ENCODE peak calls at places on chromosomes 4 and X, in six cellular contexts. One of them, this sample, is unnamed.

GRCh38 chrX:15298201-15298600 is 17.2 kb downstream of the ASB11 start:
- ATAC-seq in HepG2: no peak
- ATAC-seq in HCT116: no peak
- ATAC-seq in upper lobe of left lung: no peak
- ATAC-seq in K562: no peak
- ATAC-seq in GM12878: no peak
- ATAC-seq in this sample: peak; percentile 38

GRCh38 chr4:47442980-47443379 is 20.5 kb downstream of the COMMD8 start:
- ATAC-seq in HepG2: no peak
- ATAC-seq in HCT116: no peak
- ATAC-seq in upper lobe of left lung: no peak
- ATAC-seq in K562: no peak
- ATAC-seq in GM12878: peak; percentile 62
- ATAC-seq in this sample: no peak

GRCh38 chr4:64883087-64883926 is 474.1 kb upstream of the TECRL start:
- ATAC-seq in HepG2: no peak
- ATAC-seq in HCT116: no peak
- ATAC-seq in upper lobe of left lung: no peak
- ATAC-seq in K562: no peak
- ATAC-seq in GM12878: peak; percentile 74
- ATAC-seq in this sample: no peak

GRCh38 chr4:137274404-137274803 is 257.9 kb downstream of the PCDH18 start:
- ATAC-seq in HepG2: no peak
- ATAC-seq in HCT116: no peak
- ATAC-seq in upper lobe of left lung: no peak
- ATAC-seq in K562: no peak
- ATAC-seq in GM12878: no peak
- ATAC-seq in this sample: no peak

GRCh38 chr4:89110541-89110985 is 770 bp upstream of the TIGD2 start:
- ATAC-seq in HepG2: peak; percentile 20
- ATAC-seq in HCT116: no peak
- ATAC-seq in upper lobe of left lung: no peak
- ATAC-seq in K562: peak; percentile 3
- ATAC-seq in GM12878: no peak
- ATAC-seq in this sample: no peak

GRCh38 chrX:22135994-22136684 is 104.0 kb downstream of the PHEX start:
- ATAC-seq in HepG2: no peak
- ATAC-seq in HCT116: peak; percentile 36
- ATAC-seq in upper lobe of left lung: peak; percentile 45
- ATAC-seq in K562: no peak
- ATAC-seq in GM12878: peak; percentile 43
- ATAC-seq in this sample: peak; percentile 39

GRCh38 chr4:108965031-108965430 is 202.2 kb upstream of the ETNPPL start:
- ATAC-seq in HepG2: no peak
- ATAC-seq in HCT116: no peak
- ATAC-seq in upper lobe of left lung: no peak
- ATAC-seq in K562: no peak
- ATAC-seq in GM12878: no peak
- ATAC-seq in this sample: no peak

GRCh38 chr4:182144621-182145359 is 98.4 kb upstream of the TENM3 start:
- ATAC-seq in HepG2: peak; percentile 73
- ATAC-seq in HCT116: no peak
- ATAC-seq in upper lobe of left lung: no peak
- ATAC-seq in K562: no peak
- ATAC-seq in GM12878: peak; percentile 15
- ATAC-seq in this sample: peak; percentile 33

GRCh38 chr4:1266881-1267763 is 18.2 kb upstream of the CTBP1 start:
- ATAC-seq in HepG2: no peak
- ATAC-seq in HCT116: no peak
- ATAC-seq in upper lobe of left lung: no peak
- ATAC-seq in K562: no peak
- ATAC-seq in GM12878: peak; percentile 84
- ATAC-seq in this sample: no peak

GRCh38 chrX:134684956-134685355 is 26.7 kb upstream of the PLAC1 start:
- ATAC-seq in HepG2: no peak
- ATAC-seq in HCT116: no peak
- ATAC-seq in upper lobe of left lung: no peak
- ATAC-seq in K562: no peak
- ATAC-seq in GM12878: no peak
- ATAC-seq in this sample: no peak

GRCh38 chrX:2696698-2697215 is 5.7 kb downstream of the CD99 start:
- ATAC-seq in HepG2: no peak
- ATAC-seq in HCT116: no peak
- ATAC-seq in upper lobe of left lung: peak; percentile 51
- ATAC-seq in K562: peak; percentile 35
- ATAC-seq in GM12878: peak; percentile 84
- ATAC-seq in this sample: peak; percentile 68

GRCh38 chrX:45765726-45766125 is 565.0 kb upstream of the DIPK2B start:
- ATAC-seq in HepG2: no peak
- ATAC-seq in HCT116: peak; percentile 28
- ATAC-seq in upper lobe of left lung: no peak
- ATAC-seq in K562: no peak
- ATAC-seq in GM12878: peak; percentile 16
- ATAC-seq in this sample: no peak

GRCh38 chr4:119783200-119783978 is 154.8 kb upstream of the PDE5A start:
- ATAC-seq in HepG2: no peak
- ATAC-seq in HCT116: no peak
- ATAC-seq in upper lobe of left lung: no peak
- ATAC-seq in K562: no peak
- ATAC-seq in GM12878: no peak
- ATAC-seq in this sample: no peak

GRCh38 chrX:153719238-153719637 is 4.9 kb downstream of the BCAP31 start:
- ATAC-seq in HepG2: no peak
- ATAC-seq in HCT116: no peak
- ATAC-seq in upper lobe of left lung: peak; percentile 44
- ATAC-seq in K562: no peak
- ATAC-seq in GM12878: no peak
- ATAC-seq in this sample: no peak

GRCh38 chr4:69823481-69824186 is 36.3 kb downstream of the SULT1E1 start:
- ATAC-seq in HepG2: peak; percentile 98
- ATAC-seq in HCT116: peak; percentile 94
- ATAC-seq in upper lobe of left lung: peak; percentile 93
- ATAC-seq in K562: no peak
- ATAC-seq in GM12878: peak; percentile 97
- ATAC-seq in this sample: peak; percentile 36

GRCh38 chr4:76341063-76341462 is 34.5 kb downstream of the STBD1 start:
- ATAC-seq in HepG2: no peak
- ATAC-seq in HCT116: no peak
- ATAC-seq in upper lobe of left lung: no peak
- ATAC-seq in K562: peak; percentile 92
- ATAC-seq in GM12878: no peak
- ATAC-seq in this sample: peak; percentile 51

GRCh38 chr4:113695328-113696169 is 66.0 kb downstream of the CAMK2D start:
- ATAC-seq in HepG2: no peak
- ATAC-seq in HCT116: peak; percentile 57
- ATAC-seq in upper lobe of left lung: no peak
- ATAC-seq in K562: no peak
- ATAC-seq in GM12878: no peak
- ATAC-seq in this sample: no peak

GRCh38 chrX:33205321-33205720 is 6.0 kb downstream of the DMD start:
- ATAC-seq in HepG2: no peak
- ATAC-seq in HCT116: no peak
- ATAC-seq in upper lobe of left lung: no peak
- ATAC-seq in K562: no peak
- ATAC-seq in GM12878: no peak
- ATAC-seq in this sample: peak; percentile 52

GRCh38 chrX:15299945-15300851 is 15.2 kb downstream of the ASB11 start:
- ATAC-seq in HepG2: peak; percentile 88
- ATAC-seq in HCT116: no peak
- ATAC-seq in upper lobe of left lung: no peak
- ATAC-seq in K562: no peak
- ATAC-seq in GM12878: no peak
- ATAC-seq in this sample: no peak

GRCh38 chr4:150510176-150510875 is 71.6 kb upstream of the MAB21L2 start:
- ATAC-seq in HepG2: no peak
- ATAC-seq in HCT116: no peak
- ATAC-seq in upper lobe of left lung: no peak
- ATAC-seq in K562: no peak
- ATAC-seq in GM12878: no peak
- ATAC-seq in this sample: peak; percentile 55

GRCh38 chrX:66833426-66833825 is 194.5 kb upstream of the EDA2R start:
- ATAC-seq in HepG2: no peak
- ATAC-seq in HCT116: no peak
- ATAC-seq in upper lobe of left lung: no peak
- ATAC-seq in K562: no peak
- ATAC-seq in GM12878: peak; percentile 80
- ATAC-seq in this sample: no peak

GRCh38 chrX:70026851-70027200 is 22.9 kb downstream of the AWAT2 start:
- ATAC-seq in HepG2: no peak
- ATAC-seq in HCT116: no peak
- ATAC-seq in upper lobe of left lung: no peak
- ATAC-seq in K562: no peak
- ATAC-seq in GM12878: no peak
- ATAC-seq in this sample: no peak

GRCh38 chrX:15376956-15377355 is 7.3 kb downstream of the VEGFD start:
- ATAC-seq in HepG2: no peak
- ATAC-seq in HCT116: no peak
- ATAC-seq in upper lobe of left lung: no peak
- ATAC-seq in K562: no peak
- ATAC-seq in GM12878: no peak
- ATAC-seq in this sample: no peak

GRCh38 chr4:15109583-15109982 is 107.3 kb downstream of the CPEB2 start:
- ATAC-seq in HepG2: no peak
- ATAC-seq in HCT116: no peak
- ATAC-seq in upper lobe of left lung: no peak
- ATAC-seq in K562: no peak
- ATAC-seq in GM12878: no peak
- ATAC-seq in this sample: no peak

GRCh38 chr4:15104825-15105224 is 102.5 kb downstream of the CPEB2 start:
- ATAC-seq in HepG2: no peak
- ATAC-seq in HCT116: no peak
- ATAC-seq in upper lobe of left lung: no peak
- ATAC-seq in K562: no peak
- ATAC-seq in GM12878: no peak
- ATAC-seq in this sample: no peak

GRCh38 chr4:15106417-15106816 is 104.1 kb downstream of the CPEB2 start:
- ATAC-seq in HepG2: no peak
- ATAC-seq in HCT116: no peak
- ATAC-seq in upper lobe of left lung: no peak
- ATAC-seq in K562: peak; percentile 45
- ATAC-seq in GM12878: no peak
- ATAC-seq in this sample: no peak

DNA sequence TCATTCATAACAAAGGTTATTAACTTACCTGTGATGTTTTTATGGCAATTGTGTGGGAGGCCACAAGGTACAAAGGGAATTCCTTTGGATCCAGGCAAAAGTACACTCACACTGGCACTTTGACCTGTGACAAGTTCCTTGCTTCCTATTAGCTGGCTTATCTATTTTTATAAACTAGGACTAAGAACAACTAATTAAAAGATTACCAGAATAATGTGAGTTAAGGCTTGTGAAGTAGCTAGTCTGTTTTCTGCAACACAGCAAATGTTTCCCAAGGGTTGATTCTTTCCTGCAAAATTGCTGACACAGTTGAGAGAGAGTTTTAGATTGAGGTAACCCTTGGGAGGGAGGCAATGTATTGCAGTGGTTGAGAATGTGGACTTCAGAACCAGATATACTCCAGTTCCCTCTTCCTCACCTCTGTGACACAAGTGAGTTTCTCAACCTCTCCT is 107.9 kb downstream of the CPEB2 start:
- ATAC-seq in HepG2: peak; percentile 43
- ATAC-seq in HCT116: no peak
- ATAC-seq in upper lobe of left lung: no peak
- ATAC-seq in K562: no peak
- ATAC-seq in GM12878: no peak
- ATAC-seq in this sample: no peak
- TF ChIP-seq POLR2AphosphoS5 in HepG2: no peak
- TF ChIP-seq POLR2AphosphoS5 in HCT116: no peak
- TF ChIP-seq POLR2AphosphoS5 in upper lobe of left lung: no peak
- TF ChIP-seq POLR2AphosphoS5 in K562: no peak
- TF ChIP-seq POLR2AphosphoS5 in GM12878: no peak
- TF ChIP-seq POLR2AphosphoS5 in this sample: no peak

DNA sequence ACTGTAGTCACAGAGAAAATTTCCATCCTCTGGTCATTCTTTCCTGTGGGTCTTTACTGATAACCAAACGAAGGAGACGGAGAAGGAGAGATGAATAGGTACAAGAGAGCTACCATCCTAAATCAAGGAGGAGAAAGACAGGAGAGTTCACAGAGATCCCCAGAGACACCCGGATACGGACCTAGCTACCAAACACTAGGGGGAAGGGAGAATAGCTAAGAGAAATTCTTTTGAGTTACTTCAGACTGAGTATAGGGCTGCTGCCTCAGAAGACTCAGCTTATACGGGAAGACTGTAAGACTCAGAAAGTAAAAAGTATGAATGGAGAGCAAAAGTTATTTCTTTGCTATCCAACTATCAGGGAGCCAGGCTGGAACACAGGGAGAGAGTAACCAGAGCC is 572.1 kb downstream of the C4orf33 start:
- ATAC-seq in HepG2: no peak
- ATAC-seq in HCT116: no peak
- ATAC-seq in upper lobe of left lung: no peak
- ATAC-seq in K562: no peak
- ATAC-seq in GM12878: no peak
- ATAC-seq in this sample: no peak
- H3K4me1 ChIP-seq in HepG2: no peaks in the 10 kb centered on the region
- H3K4me1 ChIP-seq in HCT116: no peaks in the 10 kb centered on the region
- H3K4me1 ChIP-seq in upper lobe of left lung: no peaks in the 10 kb centered on the region
- H3K4me1 ChIP-seq in K562: no peaks in the 10 kb centered on the region
- H3K4me1 ChIP-seq in GM12878: no peaks in the 10 kb centered on the region
- H3K4me1 ChIP-seq in this sample: no peaks in the 10 kb centered on the region

GRCh38 chr4:183905081-183905592 is at the start of gene STOX2:
- ATAC-seq in HepG2: peak; percentile 86
- ATAC-seq in HCT116: no peak
- ATAC-seq in upper lobe of left lung: peak; percentile 87
- ATAC-seq in K562: no peak
- ATAC-seq in GM12878: no peak
- ATAC-seq in this sample: peak; percentile 75
- TF ChIP-seq POLR2A in HepG2: no peak
- TF ChIP-seq POLR2A in HCT116: no peak
- TF ChIP-seq POLR2A in upper lobe of left lung: no peak
- TF ChIP-seq POLR2A in K562: no peak
- TF ChIP-seq POLR2A in GM12878: no peak
- TF ChIP-seq POLR2A in this sample: no peak

GRCh38 chrX:40097101-40097491 is 662 bp downstream of the BCOR start:
- ATAC-seq in HepG2: no peak
- ATAC-seq in HCT116: no peak
- ATAC-seq in upper lobe of left lung: no peak
- ATAC-seq in K562: no peak
- ATAC-seq in GM12878: no peak
- ATAC-seq in this sample: no peak

GRCh38 chrX:40097492-40098263 is at the start of gene BCOR:
- ATAC-seq in HepG2: peak; percentile 27
- ATAC-seq in HCT116: peak; percentile 44
- ATAC-seq in upper lobe of left lung: peak; percentile 54
- ATAC-seq in K562: peak; percentile 27
- ATAC-seq in GM12878: peak; percentile 18
- ATAC-seq in this sample: peak; percentile 62

GRCh38 chrX:40100141-40100536 is 2.4 kb upstream of the BCOR start:
- ATAC-seq in HepG2: peak; percentile 10
- ATAC-seq in HCT116: no peak
- ATAC-seq in upper lobe of left lung: no peak
- ATAC-seq in K562: no peak
- ATAC-seq in GM12878: no peak
- ATAC-seq in this sample: no peak

GRCh38 chrX:40099046-40099968 is 1.5 kb upstream of the BCOR start:
- ATAC-seq in HepG2: peak; percentile 12
- ATAC-seq in HCT116: peak; percentile 36
- ATAC-seq in upper lobe of left lung: no peak
- ATAC-seq in K562: peak; percentile 23
- ATAC-seq in GM12878: peak; percentile 54
- ATAC-seq in this sample: no peak

GRCh38 chrX:40098264-40099045 is 697 bp upstream of the BCOR start:
- ATAC-seq in HepG2: peak; percentile 58
- ATAC-seq in HCT116: peak; percentile 21
- ATAC-seq in upper lobe of left lung: peak; percentile 28
- ATAC-seq in K562: peak; percentile 52
- ATAC-seq in GM12878: peak; percentile 48
- ATAC-seq in this sample: peak; percentile 31
- TF ChIP-seq POLR2AphosphoS5 in HepG2: no peak
- TF ChIP-seq POLR2AphosphoS5 in HCT116: no peak
- TF ChIP-seq POLR2AphosphoS5 in upper lobe of left lung: no peak
- TF ChIP-seq POLR2AphosphoS5 in K562: peak; percentile 51
- TF ChIP-seq POLR2AphosphoS5 in GM12878: peak; percentile 75
- TF ChIP-seq POLR2AphosphoS5 in this sample: peak; percentile 11

This sample was measured in gastroesophageal sphincter.